ENCODE peak calls at places on chromosomes 2 and 18, in five cellular contexts. One of them, this sample, is unnamed.

GRCh38 chr2:170712653-170713279 is 2.4 kb upstream of the SP5 start:
- DNase-seq in right cardiac atrium: no peak
- DNase-seq in mesendoderm: peak
- DNase-seq in CD8-positive, alpha-beta T cell: no peak
- DNase-seq in NCI-H2171: no peak
- DNase-seq in this sample: no peak

GRCh38 chr2:2657121-2657962 is 326.3 kb upstream of the MYT1L start:
- DNase-seq in right cardiac atrium: no peak
- DNase-seq in mesendoderm: no peak
- DNase-seq in CD8-positive, alpha-beta T cell: no peak
- DNase-seq in NCI-H2171: no peak
- DNase-seq in this sample: no peak

GRCh38 chr18:1458547-1458946 is 553.9 kb downstream of the ADCYAP1 start:
- DNase-seq in right cardiac atrium: no peak
- DNase-seq in mesendoderm: no peak
- DNase-seq in CD8-positive, alpha-beta T cell: no peak
- DNase-seq in NCI-H2171: no peak
- DNase-seq in this sample: no peak

GRCh38 chr18:31649894-31650719 is 34.3 kb downstream of the B4GALT6 start:
- DNase-seq in right cardiac atrium: no peak
- DNase-seq in mesendoderm: no peak
- DNase-seq in CD8-positive, alpha-beta T cell: no peak
- DNase-seq in NCI-H2171: no peak
- DNase-seq in this sample: no peak

GRCh38 chr2:109331864-109332848 is 203.2 kb downstream of the SH3RF3 start:
- DNase-seq in right cardiac atrium: peak
- DNase-seq in mesendoderm: peak
- DNase-seq in CD8-positive, alpha-beta T cell: peak
- DNase-seq in NCI-H2171: peak
- DNase-seq in this sample: peak

GRCh38 chr2:161199885-161200284 is 39.7 kb downstream of the TANK start:
- DNase-seq in right cardiac atrium: no peak
- DNase-seq in mesendoderm: no peak
- DNase-seq in CD8-positive, alpha-beta T cell: no peak
- DNase-seq in NCI-H2171: peak
- DNase-seq in this sample: no peak

GRCh38 chr2:120261387-120262006 is 8.8 kb downstream of the RALB start:
- DNase-seq in right cardiac atrium: no peak
- DNase-seq in mesendoderm: no peak
- DNase-seq in CD8-positive, alpha-beta T cell: no peak
- DNase-seq in NCI-H2171: no peak
- DNase-seq in this sample: no peak

GRCh38 chr2:38269421-38269820 is 107.7 kb downstream of the ATL2 start:
- DNase-seq in right cardiac atrium: no peak
- DNase-seq in mesendoderm: no peak
- DNase-seq in CD8-positive, alpha-beta T cell: no peak
- DNase-seq in NCI-H2171: no peak
- DNase-seq in this sample: no peak

GRCh38 chr2:14417586-14417985 is 214.9 kb upstream of the LRATD1 start:
- DNase-seq in right cardiac atrium: no peak
- DNase-seq in mesendoderm: no peak
- DNase-seq in CD8-positive, alpha-beta T cell: no peak
- DNase-seq in NCI-H2171: no peak
- DNase-seq in this sample: no peak

GRCh38 chr2:71631411-71631931 is 178.1 kb downstream of the DYSF start:
- DNase-seq in right cardiac atrium: no peak
- DNase-seq in mesendoderm: no peak
- DNase-seq in CD8-positive, alpha-beta T cell: no peak
- DNase-seq in NCI-H2171: no peak
- DNase-seq in this sample: no peak

GRCh38 chr2:128607440-128607839 is 288.8 kb upstream of the HS6ST1 start:
- DNase-seq in right cardiac atrium: peak
- DNase-seq in mesendoderm: no peak
- DNase-seq in CD8-positive, alpha-beta T cell: no peak
- DNase-seq in NCI-H2171: no peak
- DNase-seq in this sample: peak

GRCh38 chr2:15158532-15158931 is 402.6 kb downstream of the NBAS start:
- DNase-seq in right cardiac atrium: no peak
- DNase-seq in mesendoderm: no peak
- DNase-seq in CD8-positive, alpha-beta T cell: no peak
- DNase-seq in NCI-H2171: no peak
- DNase-seq in this sample: no peak

GRCh38 chr2:17879137-17879912 is 858 bp downstream of the KCNS3 start:
- DNase-seq in right cardiac atrium: peak
- DNase-seq in mesendoderm: peak
- DNase-seq in CD8-positive, alpha-beta T cell: no peak
- DNase-seq in NCI-H2171: peak
- DNase-seq in this sample: peak

GRCh38 chr2:128317186-128317897 is 1.3 kb downstream of the HS6ST1 start:
- DNase-seq in right cardiac atrium: peak
- DNase-seq in mesendoderm: peak
- DNase-seq in CD8-positive, alpha-beta T cell: no peak
- DNase-seq in NCI-H2171: no peak
- DNase-seq in this sample: no peak

GRCh38 chr2:224382973-224383555 is 18.8 kb downstream of the FAM124B start:
- DNase-seq in right cardiac atrium: no peak
- DNase-seq in mesendoderm: no peak
- DNase-seq in CD8-positive, alpha-beta T cell: no peak
- DNase-seq in NCI-H2171: no peak
- DNase-seq in this sample: no peak

GRCh38 chr2:15780912-15781574 is 159.3 kb upstream of the MYCN start:
- DNase-seq in right cardiac atrium: no peak
- DNase-seq in mesendoderm: peak
- DNase-seq in CD8-positive, alpha-beta T cell: no peak
- DNase-seq in NCI-H2171: no peak
- DNase-seq in this sample: no peak

This sample was measured in left ventricle myocardium inferior.